ENCODE peak calls at places on chromosomes 16 and 17, in four cellular contexts. One of them, this sample, is unnamed.

GRCh38 chr17:1384881-1385280 is 15.1 kb downstream of the YWHAE start:
- DNase-seq in heart left ventricle: no peak
- DNase-seq in A549: no peak
- DNase-seq in suprapubic skin: no peak
- DNase-seq in this sample: no peak

GRCh38 chr17:33241390-33241789 is 51.7 kb downstream of the ASIC2 start:
- DNase-seq in heart left ventricle: no peak
- DNase-seq in A549: peak; percentile 18
- DNase-seq in suprapubic skin: no peak
- DNase-seq in this sample: no peak

GRCh38 chr16:54194008-54194731 is 92.4 kb downstream of the IRX3 start:
- DNase-seq in suprapubic skin: peak; percentile 95
- DNase-seq in A549: no peak
- DNase-seq in heart left ventricle: peak; percentile 91
- DNase-seq in this sample: no peak

GRCh38 chr17:73644145-73645049 is at the start of gene SDK2:
- DNase-seq in suprapubic skin: peak; percentile 76
- DNase-seq in A549: peak; percentile 42
- DNase-seq in heart left ventricle: no peak
- DNase-seq in this sample: no peak

GRCh38 chr16:4338712-4339299 is 12.3 kb downstream of the PAM16 start:
- DNase-seq in suprapubic skin: no peak
- DNase-seq in heart left ventricle: no peak
- DNase-seq in A549: no peak
- DNase-seq in this sample: no peak

GRCh38 chr17:51133365-51133764 is 12.7 kb upstream of the SPAG9 start:
- DNase-seq in heart left ventricle: no peak
- DNase-seq in A549: no peak
- DNase-seq in suprapubic skin: no peak
- DNase-seq in this sample: no peak

GRCh38 chr17:58231644-58232043 is 6.7 kb upstream of the LPO start:
- DNase-seq in suprapubic skin: no peak
- DNase-seq in A549: no peak
- DNase-seq in heart left ventricle: no peak
- DNase-seq in this sample: no peak

GRCh38 chr17:38577645-38578173 is 28.0 kb downstream of the SRCIN1 start:
- DNase-seq in heart left ventricle: no peak
- DNase-seq in suprapubic skin: no peak
- DNase-seq in A549: no peak
- DNase-seq in this sample: no peak

GRCh38 chr17:58699771-58700170 is 7.4 kb downstream of the RAD51C start:
- DNase-seq in A549: no peak
- DNase-seq in suprapubic skin: no peak
- DNase-seq in heart left ventricle: no peak
- DNase-seq in this sample: no peak

GRCh38 chr17:29590261-29590978 is 972 bp upstream of the GIT1 start:
- DNase-seq in heart left ventricle: peak; percentile 52
- DNase-seq in suprapubic skin: no peak
- DNase-seq in A549: peak; percentile 73
- DNase-seq in this sample: no peak

GRCh38 chr16:12228607-12229499 is 252.3 kb downstream of the SNX29 start:
- DNase-seq in A549: peak; percentile 70
- DNase-seq in heart left ventricle: peak; percentile 34
- DNase-seq in suprapubic skin: no peak
- DNase-seq in this sample: no peak

GRCh38 chr17:59565959-59566324 is 532 bp downstream of the DHX40 start:
- DNase-seq in suprapubic skin: no peak
- DNase-seq in heart left ventricle: peak; percentile 36
- DNase-seq in A549: peak; percentile 86
- DNase-seq in this sample: peak; percentile 1

DNA sequence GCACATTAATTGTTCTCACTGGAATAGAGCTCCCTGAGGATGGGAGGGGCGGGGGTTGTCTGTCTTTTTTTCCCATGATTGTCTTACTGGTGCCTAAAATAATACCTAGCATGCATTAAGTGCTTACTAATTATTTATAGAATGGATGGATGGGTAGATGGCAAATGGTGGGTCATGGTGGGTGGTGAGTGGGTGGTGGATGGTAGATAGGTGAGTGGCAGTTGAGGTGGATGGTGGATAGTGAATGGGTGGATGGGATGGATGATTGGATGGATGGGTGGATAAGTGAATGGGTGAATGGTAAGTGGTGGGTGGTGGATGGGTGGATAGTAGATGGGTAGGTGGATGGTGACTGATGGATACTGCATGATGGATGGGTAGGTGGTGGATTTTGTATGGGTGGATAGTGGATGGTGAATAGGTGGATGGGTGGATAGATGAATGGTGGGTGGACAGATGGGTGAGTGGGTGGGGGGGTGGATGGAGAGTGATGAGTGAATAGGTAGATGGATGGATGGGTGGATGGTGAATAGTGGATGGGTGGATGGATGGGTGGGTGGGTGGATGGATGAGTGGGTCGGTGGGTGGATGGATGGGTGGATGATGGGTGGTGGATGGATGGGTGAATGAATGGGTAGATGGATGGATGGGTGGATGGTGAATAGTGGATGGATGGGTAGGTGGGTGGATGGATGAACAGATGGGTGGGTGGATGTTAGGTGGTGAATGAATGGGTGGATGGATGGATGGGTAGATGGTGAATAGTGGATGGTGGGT is 51.6 kb downstream of the RBFOX3 start:
- DNase-seq in suprapubic skin: no peak
- DNase-seq in heart left ventricle: no peak
- DNase-seq in A549: no peak
- DNase-seq in this sample: no peak
- H3K27ac ChIP-seq in suprapubic skin: no peak overlapping the region
- H3K27ac ChIP-seq in heart left ventricle: no peak overlapping the region
- H3K27ac ChIP-seq in A549: peak overlapping the region; percentile 54
- H3K27ac ChIP-seq in this sample: no peak overlapping the region

GRCh38 chr17:64702815-64703214 is 40.7 kb upstream of the SMURF2 start:
- DNase-seq in suprapubic skin: no peak
- DNase-seq in heart left ventricle: no peak
- DNase-seq in A549: no peak
- DNase-seq in this sample: no peak

GRCh38 chr17:64709481-64709880 is 47.4 kb upstream of the SMURF2 start:
- DNase-seq in heart left ventricle: no peak
- DNase-seq in A549: no peak
- DNase-seq in suprapubic skin: no peak
- DNase-seq in this sample: no peak

GRCh38 chr17:64706224-64707076 is 44.3 kb upstream of the SMURF2 start:
- DNase-seq in suprapubic skin: no peak
- DNase-seq in A549: peak; percentile 85
- DNase-seq in heart left ventricle: no peak
- DNase-seq in this sample: no peak

DNA sequence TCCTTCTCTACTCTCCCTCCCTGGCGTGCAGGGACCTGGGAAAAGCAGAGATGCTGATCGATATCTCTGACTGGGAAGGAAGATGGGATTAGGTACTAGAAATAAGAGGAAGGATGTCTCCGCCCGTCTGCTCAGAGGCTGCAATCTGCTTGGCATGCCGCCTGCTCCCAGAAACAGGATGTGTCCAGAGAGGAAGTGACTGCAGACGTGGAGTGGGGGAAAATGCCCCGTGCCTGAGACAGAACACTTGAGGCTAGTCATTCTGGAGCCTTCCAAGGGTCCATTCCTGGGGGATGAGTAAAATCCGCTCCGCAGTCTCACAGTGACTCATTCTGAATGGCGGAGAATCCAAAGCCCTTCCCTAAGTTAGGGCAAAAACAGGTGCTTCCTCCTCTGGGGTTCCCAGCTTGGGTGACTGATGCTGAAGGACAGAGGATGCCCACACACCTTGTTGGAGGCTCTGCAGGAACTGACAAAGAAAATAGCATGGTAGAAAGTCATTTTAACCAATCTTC is 45.0 kb upstream of the SMURF2 start:
- DNase-seq in A549: peak; percentile 97
- DNase-seq in heart left ventricle: peak; percentile 97
- DNase-seq in suprapubic skin: peak; percentile 86
- DNase-seq in this sample: peak; percentile 14
- TF ChIP-seq POLR2A in A549: no peak
- TF ChIP-seq POLR2A in heart left ventricle: no peak
- TF ChIP-seq POLR2A in suprapubic skin: no peak
- TF ChIP-seq POLR2A in this sample: no peak

GRCh38 chr16:86610779-86611516 is 32.6 kb downstream of the FOXL1 start:
- DNase-seq in heart left ventricle: no peak
- DNase-seq in A549: no peak
- DNase-seq in suprapubic skin: no peak
- DNase-seq in this sample: no peak
- H3K27ac ChIP-seq in heart left ventricle: peak overlapping the region; percentile 57
- H3K27ac ChIP-seq in A549: no peak overlapping the region
- H3K27ac ChIP-seq in suprapubic skin: no peak overlapping the region
- H3K27ac ChIP-seq in this sample: peak overlapping the region; percentile 23

GRCh38 chr17:50096092-50096491 is 941 bp downstream of the PDK2 start:
- DNase-seq in A549: no peak
- DNase-seq in heart left ventricle: peak; percentile 45
- DNase-seq in suprapubic skin: no peak
- DNase-seq in this sample: no peak

GRCh38 chr17:50096758-50097157 is 1.6 kb downstream of the PDK2 start:
- DNase-seq in heart left ventricle: no peak
- DNase-seq in suprapubic skin: no peak
- DNase-seq in A549: no peak
- DNase-seq in this sample: no peak

GRCh38 chr17:50094753-50095616 is at the start of gene PDK2:
- DNase-seq in suprapubic skin: peak; percentile 99
- DNase-seq in heart left ventricle: peak; percentile 97
- DNase-seq in A549: peak; percentile 98
- DNase-seq in this sample: peak; percentile 90

GRCh38 chr17:50094243-50094752 is 853 bp upstream of the PDK2 start:
- DNase-seq in A549: peak; percentile 91
- DNase-seq in heart left ventricle: peak; percentile 91
- DNase-seq in suprapubic skin: peak; percentile 96
- DNase-seq in this sample: no peak

DNA sequence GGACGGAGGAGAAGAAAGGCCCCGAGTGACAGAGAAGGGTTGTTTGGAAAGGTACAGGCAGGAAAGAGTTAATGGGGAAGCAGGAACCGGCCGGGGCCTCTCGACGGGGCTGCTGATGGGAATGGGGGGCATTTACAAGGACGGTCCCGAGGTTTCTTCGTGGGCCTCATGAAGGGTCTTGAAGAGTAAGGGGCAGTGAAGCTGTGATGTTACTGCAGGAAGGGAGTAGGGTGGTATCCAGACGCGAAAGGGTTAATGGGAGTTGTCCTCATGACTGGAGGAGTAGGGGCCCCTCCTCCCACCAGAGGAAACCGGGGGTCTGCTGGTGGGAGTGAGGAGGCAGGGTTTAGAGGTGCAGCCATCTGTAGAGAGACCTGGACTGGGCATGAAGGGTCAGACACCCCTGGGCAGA is 481 bp downstream of the PDK2 start:
- DNase-seq in A549: no peak
- DNase-seq in heart left ventricle: no peak
- DNase-seq in suprapubic skin: no peak
- DNase-seq in this sample: no peak
- TF ChIP-seq POLR2A in A549: no peak
- TF ChIP-seq POLR2A in heart left ventricle: no peak
- TF ChIP-seq POLR2A in suprapubic skin: no peak
- TF ChIP-seq POLR2A in this sample: no peak

DNA sequence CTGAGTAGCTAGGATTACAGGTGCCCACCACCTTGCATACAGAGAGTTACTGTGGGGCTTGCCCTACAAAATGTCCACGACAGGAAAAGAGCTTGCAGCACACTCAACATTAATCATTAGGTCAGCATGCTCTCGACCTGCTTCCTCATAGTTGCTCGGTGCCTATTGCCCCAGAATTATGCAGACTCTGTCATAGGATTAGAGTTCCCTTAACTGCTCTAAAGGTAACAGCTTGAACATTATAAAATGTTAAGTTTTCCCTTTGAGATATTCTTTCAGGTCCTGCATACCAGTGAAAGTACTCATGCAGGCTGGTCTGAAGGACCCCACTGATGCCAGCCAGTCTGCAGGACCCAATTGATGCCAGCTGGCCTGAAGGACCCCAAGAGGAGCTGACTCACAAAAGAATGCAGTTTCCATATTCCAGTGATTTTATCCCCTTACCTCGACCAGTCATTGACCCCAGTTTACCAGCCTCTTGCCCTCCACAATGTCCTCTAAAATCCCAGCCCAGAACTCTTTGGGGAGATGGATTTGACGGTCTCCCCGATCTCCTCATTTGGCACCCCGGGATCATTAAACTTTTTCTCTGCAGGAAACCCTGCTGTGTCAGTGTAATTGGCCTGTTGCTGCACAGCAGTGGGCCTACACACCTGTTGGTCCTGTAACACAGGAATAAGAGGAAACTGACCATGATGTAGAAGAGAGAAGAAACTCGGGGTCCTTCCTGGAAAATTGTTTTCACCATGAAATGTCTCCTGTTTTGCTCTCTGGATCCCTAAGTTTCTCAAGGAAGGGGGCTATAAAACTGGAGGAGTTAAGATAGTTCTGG is 10.6 kb downstream of the ICAM2 start:
- DNase-seq in A549: no peak
- DNase-seq in suprapubic skin: peak; percentile 24
- DNase-seq in heart left ventricle: no peak
- DNase-seq in this sample: no peak
- H3K27ac ChIP-seq in A549: no peak overlapping the region
- H3K27ac ChIP-seq in suprapubic skin: no peak overlapping the region
- H3K27ac ChIP-seq in heart left ventricle: no peak overlapping the region
- H3K27ac ChIP-seq in this sample: no peak overlapping the region

GRCh38 chr16:2238396-2239230 is 2.4 kb downstream of the DNASE1L2 start:
- DNase-seq in heart left ventricle: no peak
- DNase-seq in suprapubic skin: no peak
- DNase-seq in A549: no peak
- DNase-seq in this sample: no peak
- TF ChIP-seq POLR2A in heart left ventricle: no peak
- TF ChIP-seq POLR2A in suprapubic skin: no peak
- TF ChIP-seq POLR2A in A549: no peak
- TF ChIP-seq POLR2A in this sample: no peak

DNA sequence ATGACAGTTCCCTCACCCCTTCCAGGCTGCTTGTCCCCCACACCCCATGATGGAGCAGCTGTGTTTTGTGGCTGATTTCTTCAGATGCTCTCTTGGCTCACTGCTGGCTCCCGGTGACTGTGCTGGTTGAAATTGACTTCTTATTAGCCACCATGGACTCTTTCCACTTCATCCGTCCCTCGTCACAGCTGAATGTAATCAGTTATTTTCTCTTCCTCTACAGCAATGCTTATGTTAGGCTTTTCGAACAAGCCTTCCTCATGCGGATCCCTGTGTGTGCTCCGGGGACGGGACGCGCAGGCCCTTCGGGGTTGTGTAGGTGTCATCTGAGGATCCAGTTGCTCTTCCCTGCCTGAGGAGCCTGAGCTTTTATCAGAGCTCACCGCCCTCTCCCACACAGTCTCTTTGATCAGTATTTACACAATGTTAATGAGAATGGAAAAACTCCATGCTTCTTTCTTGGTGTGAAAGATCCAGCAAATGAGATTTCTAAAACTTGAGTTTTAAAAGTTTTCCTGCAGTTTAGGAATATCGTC is 87.5 kb downstream of the RPTOR start:
- DNase-seq in A549: no peak
- DNase-seq in suprapubic skin: no peak
- DNase-seq in heart left ventricle: no peak
- DNase-seq in this sample: no peak
- H3K27ac ChIP-seq in A549: no peak overlapping the region
- H3K27ac ChIP-seq in suprapubic skin: no peak overlapping the region
- H3K27ac ChIP-seq in heart left ventricle: no peak overlapping the region
- H3K27ac ChIP-seq in this sample: no peak overlapping the region

GRCh38 chr17:43211480-43212402 is at the start of gene TMEM106A:
- DNase-seq in heart left ventricle: peak; percentile 81
- DNase-seq in suprapubic skin: peak; percentile 88
- DNase-seq in A549: peak; percentile 84
- DNase-seq in this sample: peak; percentile 35
- TF ChIP-seq POLR2A in heart left ventricle: no peak
- TF ChIP-seq POLR2A in suprapubic skin: no peak
- TF ChIP-seq POLR2A in A549: peak; percentile 47
- TF ChIP-seq POLR2A in this sample: no peak